ENCODE peak calls at places on chromosomes 11 and 22, in four cellular contexts. D is HepG2, E is K562, L is GM12878. F is an unnamed sample.

GRCh38 chr11:16356057-16356750 is at the start of gene SOX6:
- DNase-seq in D (peak; percentile 94), E (no peak), L (no peak), F (no peak)

GRCh38 chr11:65558002-65558784 is at the start of gene LTBP3:
- DNase-seq in D (peak; percentile 68), L (no peak), E (peak; percentile 85), F (peak; percentile 90)

GRCh38 chr22:41197808-41198585 is 7.1 kb upstream of the L3MBTL2 start:
- DNase-seq in E (peak; percentile 29), L (no peak), D (no peak), F (peak; percentile 48)

GRCh38 chr11:119166368-119167076 is 2.0 kb upstream of the NLRX1 start:
- DNase-seq in L (no peak), D (peak; percentile 44), E (no peak), F (no peak)

GRCh38 chr11:12827929-12828812 is 153.9 kb downstream of the TEAD1 start:
- DNase-seq in L (no peak), E (no peak), D (peak; percentile 66), F (no peak)

GRCh38 chr11:100777736-100778135 is 90.6 kb downstream of the ARHGAP42 start:
- DNase-seq in L (no peak), E (no peak), D (no peak), F (no peak)

GRCh38 chr11:61647529-61647928 is 32.7 kb upstream of the DAGLA start:
- DNase-seq in L (no peak), E (no peak), D (no peak), F (no peak)

GRCh38 chr11:7967826-7968225 is 2.6 kb upstream of the NLRP10 start:
- DNase-seq in L (no peak), E (no peak), D (no peak), F (no peak)

GRCh38 chr22:48262596-48263430 is 1500.4 kb downstream of the TBC1D22A start:
- DNase-seq in E (no peak), L (no peak), D (no peak), F (no peak)

GRCh38 chr11:10379433-10379832 is 74.6 kb downstream of the ADM start:
- DNase-seq in L (no peak), D (no peak), E (no peak), F (no peak)

DNA sequence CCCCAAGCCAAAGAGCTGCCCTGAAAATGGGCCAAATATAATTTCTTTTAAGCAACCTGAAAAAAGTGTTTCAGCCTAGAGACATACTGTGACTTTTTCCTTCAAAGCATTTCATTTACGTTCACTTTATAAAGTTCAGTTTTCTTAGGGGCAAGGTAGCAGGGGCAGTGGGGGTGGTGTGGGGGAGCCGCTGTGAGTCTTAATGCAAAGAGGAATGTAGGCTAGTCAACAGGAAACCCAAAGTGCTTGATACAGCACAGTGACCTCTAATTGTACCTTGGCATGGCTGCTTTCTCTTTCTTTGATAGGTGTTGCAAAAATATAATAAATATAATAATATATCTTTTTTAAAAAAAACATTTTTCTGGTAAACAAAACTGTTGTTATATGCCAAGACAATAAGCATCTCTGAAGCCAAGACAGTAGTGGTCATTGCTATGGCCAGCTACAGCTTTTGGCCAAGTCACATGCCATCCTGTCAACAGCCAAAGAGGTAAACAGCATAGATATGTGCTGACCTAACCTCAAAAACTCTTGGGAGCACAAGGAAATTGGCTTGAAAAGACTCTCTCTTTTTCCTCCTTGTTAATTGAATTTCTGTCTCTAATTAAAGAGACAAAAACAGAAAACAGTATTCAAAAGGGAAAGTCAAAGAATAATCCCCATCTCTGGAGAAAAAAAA is 58.7 kb downstream of the LIF start:
- DNase-seq in E (no peak), L (no peak), D (no peak), F (no peak)
- TF ChIP-seq MXI1 in E (no peak), L (no peak), D (no peak), F (no peak)

GRCh38 chr22:37959231-37959825 is 5.8 kb downstream of the POLR2F start:
- DNase-seq in D (no peak), L (no peak), E (no peak), F (no peak)

GRCh38 chr22:37957232-37957631 is 3.7 kb downstream of the POLR2F start:
- DNase-seq in E (no peak), L (no peak), D (no peak), F (no peak)

GRCh38 chr22:37953062-37953436 is 352 bp downstream of the C22orf23 start:
- DNase-seq in D (no peak), E (peak; percentile 41), L (no peak), F (no peak)

GRCh38 chr22:37951305-37951704 is 2.1 kb downstream of the C22orf23 start:
- DNase-seq in D (peak; percentile 47), L (no peak), E (no peak), F (no peak)

GRCh38 chr22:37953437-37954179 is at the start of the genes C22orf23 and POLR2F:
- DNase-seq in L (peak; percentile 88), E (peak; percentile 92), D (peak; percentile 92), F (peak; percentile 90)
- TF ChIP-seq EP300 in L (no peak), E (no peak), D (no peak), F (no peak)

DNA sequence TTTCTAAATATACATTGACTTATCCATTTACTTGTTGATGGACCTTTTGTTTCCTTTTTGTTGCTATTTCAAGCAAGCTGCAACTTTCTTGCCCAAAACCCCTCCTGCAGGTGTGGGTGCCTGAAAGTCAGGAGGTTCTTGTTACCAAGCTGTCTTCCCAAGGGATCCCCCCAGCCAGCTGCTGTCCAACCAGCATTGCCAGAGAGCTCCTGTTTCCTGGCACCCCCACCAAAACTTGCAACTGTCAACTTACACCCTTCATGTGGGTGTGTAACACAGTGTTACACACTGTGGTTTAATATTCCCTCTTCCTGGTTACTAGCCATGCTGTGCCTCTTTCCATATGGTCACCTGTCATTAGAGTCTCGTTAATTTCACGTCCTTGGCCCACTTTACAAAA is 1.6 kb upstream of the KRTAP5-1 start:
- DNase-seq in E (no peak), D (no peak), L (no peak), F (no peak)
- TF ChIP-seq MXI1 in E (no peak), D (no peak), L (no peak), F (no peak)

DNA sequence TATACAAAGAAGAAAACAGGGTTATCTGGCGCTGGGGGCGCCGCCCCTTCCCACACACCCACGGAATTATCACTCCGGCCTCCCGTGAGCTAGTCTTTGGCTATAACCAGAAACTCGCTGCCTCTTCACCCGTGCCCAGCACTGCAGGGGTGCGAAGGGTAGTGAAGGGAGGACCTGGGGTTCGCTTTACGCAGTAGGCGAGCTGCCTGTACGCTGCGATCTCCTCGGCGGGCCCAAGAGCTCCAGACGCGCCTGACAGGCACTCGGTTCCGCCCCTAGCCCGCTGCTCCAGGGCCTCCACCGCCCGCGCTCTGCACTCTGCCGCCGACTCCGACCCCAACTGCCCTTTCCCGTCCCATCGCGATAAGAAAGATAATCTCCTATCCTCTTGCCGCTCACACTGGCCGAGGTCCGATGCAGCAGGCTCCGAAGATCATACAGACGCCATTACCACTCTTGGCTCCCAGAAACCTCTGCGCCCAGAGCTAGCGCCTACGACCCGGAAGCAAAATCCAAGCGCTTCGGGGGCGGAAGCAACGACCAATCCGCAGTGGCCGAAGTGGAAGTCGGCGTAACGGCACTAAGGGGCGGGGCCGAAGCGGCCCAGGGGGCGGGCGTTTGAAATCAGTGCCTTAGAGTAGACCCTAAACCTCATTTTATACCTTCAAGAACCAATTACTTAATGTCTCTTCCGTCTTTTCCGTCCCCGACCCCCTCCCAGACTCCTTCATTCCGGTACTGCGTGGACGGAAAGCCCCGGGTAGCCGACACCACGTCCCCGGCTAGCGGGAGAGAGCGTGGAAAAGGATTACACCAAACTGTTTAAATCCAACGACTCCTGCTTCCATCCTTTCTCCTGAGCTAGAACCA is at the start of the genes CWC15 and KDM4D:
- DNase-seq in D (peak; percentile 87), L (peak; percentile 62), E (peak; percentile 94), F (peak; percentile 93)
- TF ChIP-seq EP300 in D (peak; percentile 20), L (no peak), E (peak; percentile 27), F (peak; percentile 22)

DNA sequence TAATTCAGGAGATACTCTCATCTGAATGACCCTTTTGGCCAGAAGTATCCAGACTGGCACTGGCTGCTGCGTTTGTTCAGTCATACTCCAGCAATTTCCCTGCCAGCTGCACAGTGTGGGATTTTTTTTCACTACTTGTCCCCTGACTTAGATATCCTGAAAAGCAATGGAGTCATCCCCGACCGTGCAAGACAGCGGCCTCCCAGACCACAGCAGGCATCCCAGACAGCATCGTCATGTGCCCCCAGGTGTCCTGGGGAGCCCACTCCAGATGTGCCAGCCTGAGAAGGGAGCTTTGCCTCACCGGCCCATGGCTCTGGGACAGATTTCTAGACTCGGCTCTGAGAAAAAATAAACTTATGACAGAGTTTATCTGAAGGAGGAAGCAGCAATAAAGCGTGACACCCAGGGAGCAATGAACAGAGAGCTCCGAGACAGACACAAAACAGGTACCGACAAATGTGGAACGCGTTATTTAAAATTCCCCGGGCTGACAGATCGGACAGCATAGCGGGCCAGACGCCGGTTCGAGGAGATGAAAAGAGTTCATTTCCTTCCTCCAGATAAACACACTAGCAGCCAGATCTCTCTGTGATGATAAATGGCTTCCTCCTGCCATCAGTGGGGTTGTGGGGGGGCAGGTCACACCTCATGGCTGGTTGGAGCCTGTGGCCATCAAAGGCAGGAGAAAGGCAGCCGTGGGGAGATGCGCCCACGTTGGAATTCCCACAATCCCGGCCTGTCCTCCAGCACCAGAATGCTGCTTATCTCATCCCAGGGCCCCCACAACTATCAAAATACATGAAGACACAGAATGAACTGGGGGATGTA is 106.4 kb upstream of the FGF3 start:
- DNase-seq in E (no peak), L (no peak), D (no peak), F (peak; percentile 68)
- TF ChIP-seq MXI1 in E (no peak), L (no peak), D (no peak), F (no peak)